ENCODE peak calls at places on chromosomes 4 and X, in four cellular contexts. One of them, this sample, is unnamed.

GRCh38 chr4:40969499-40969898 is 219.7 kb downstream of the NSUN7 start:
- DNase-seq in HepG2: no peak
- DNase-seq in GM12878: no peak
- DNase-seq in K562: no peak
- DNase-seq in this sample: no peak

GRCh38 chr4:80362578-80363181 is 27.1 kb downstream of the CFAP299 start:
- DNase-seq in HepG2: peak
- DNase-seq in GM12878: no peak
- DNase-seq in K562: no peak
- DNase-seq in this sample: peak

GRCh38 chr4:89665662-89666061 is 171.3 kb downstream of the SNCA start:
- DNase-seq in HepG2: no peak
- DNase-seq in GM12878: no peak
- DNase-seq in K562: no peak
- DNase-seq in this sample: no peak

GRCh38 chr4:107853444-107854325 is 29.0 kb downstream of the SGMS2 start:
- DNase-seq in HepG2: no peak
- DNase-seq in GM12878: no peak
- DNase-seq in K562: no peak
- DNase-seq in this sample: no peak

GRCh38 chrX:20585782-20586181 is 319.1 kb upstream of the RPS6KA3 start:
- DNase-seq in HepG2: no peak
- DNase-seq in GM12878: no peak
- DNase-seq in K562: no peak
- DNase-seq in this sample: no peak

GRCh38 chr4:2702361-2702760 is 53.8 kb downstream of the TNIP2 start:
- DNase-seq in HepG2: no peak
- DNase-seq in GM12878: no peak
- DNase-seq in K562: no peak
- DNase-seq in this sample: no peak

GRCh38 chrX:151488677-151489076 is 74.8 kb upstream of the PASD1 start:
- DNase-seq in HepG2: peak
- DNase-seq in GM12878: no peak
- DNase-seq in K562: peak
- DNase-seq in this sample: peak

GRCh38 chrX:77953708-77954107 is 15.7 kb downstream of the PGAM4 start:
- DNase-seq in HepG2: no peak
- DNase-seq in GM12878: no peak
- DNase-seq in K562: no peak
- DNase-seq in this sample: no peak

GRCh38 chr4:150664935-150665334 is 83.0 kb downstream of the MAB21L2 start:
- DNase-seq in HepG2: peak
- DNase-seq in GM12878: no peak
- DNase-seq in K562: no peak
- DNase-seq in this sample: no peak

GRCh38 chrX:18674788-18675735 is 3.2 kb upstream of the RS1 start:
- DNase-seq in HepG2: peak
- DNase-seq in GM12878: peak
- DNase-seq in K562: peak
- DNase-seq in this sample: peak

GRCh38 chrX:118174516-118174915 is 57.9 kb upstream of the KLHL13 start:
- DNase-seq in HepG2: no peak
- DNase-seq in GM12878: no peak
- DNase-seq in K562: no peak
- DNase-seq in this sample: no peak
- TF ChIP-seq SP1 in HepG2: no peak
- TF ChIP-seq SP1 in GM12878: no peak
- TF ChIP-seq SP1 in K562: no peak
- TF ChIP-seq SP1 in this sample: no peak

GRCh38 chrX:154074199-154074598 is 23.3 kb downstream of the MECP2 start:
- DNase-seq in HepG2: peak
- DNase-seq in GM12878: no peak
- DNase-seq in K562: no peak
- DNase-seq in this sample: no peak
- TF ChIP-seq TARDBP in HepG2: no peak
- TF ChIP-seq TARDBP in GM12878: no peak
- TF ChIP-seq TARDBP in K562: no peak
- TF ChIP-seq TARDBP in this sample: no peak

DNA sequence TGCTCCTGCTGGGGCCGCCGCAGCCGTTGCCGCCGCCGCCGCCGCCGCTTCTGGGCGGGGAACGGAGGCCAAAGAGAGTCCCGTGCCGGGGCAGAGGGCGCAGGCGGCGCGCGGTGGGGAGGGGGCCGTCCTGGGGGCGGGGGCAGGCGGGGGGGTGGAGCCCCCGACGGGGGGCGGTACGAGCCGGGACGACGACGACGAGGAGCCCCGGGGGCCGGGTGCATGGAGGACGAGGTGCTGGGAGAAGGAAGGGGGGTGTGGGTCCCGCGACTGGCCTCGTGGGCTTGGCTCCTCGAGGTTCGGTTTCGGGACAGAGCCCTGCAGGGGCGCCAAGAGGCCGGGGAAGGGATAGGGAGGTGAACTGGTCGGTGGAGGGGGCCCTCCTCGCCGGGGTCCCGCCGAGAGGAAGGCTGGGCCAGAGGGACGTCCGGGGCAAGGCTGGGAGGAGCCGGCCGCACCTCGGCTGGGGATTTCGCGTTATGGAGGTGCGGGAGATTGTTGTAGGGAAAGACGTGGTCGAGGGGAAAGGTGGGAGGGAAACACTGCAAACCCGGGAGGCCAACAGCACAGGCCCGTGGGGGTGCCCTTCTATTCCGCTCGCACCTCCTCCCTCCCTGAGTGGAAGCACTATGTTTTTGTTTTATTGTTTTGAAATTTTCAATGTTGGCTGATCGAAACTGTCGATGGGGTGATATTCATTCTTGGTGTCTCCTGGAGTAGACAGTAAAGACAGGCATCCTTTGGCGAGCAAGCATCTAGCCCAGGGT is 1.9 kb downstream of the BCORL1 start:
- DNase-seq in HepG2: no peak
- DNase-seq in GM12878: no peak
- DNase-seq in K562: peak
- DNase-seq in this sample: peak
- TF ChIP-seq FOXM1 in HepG2: no peak
- TF ChIP-seq FOXM1 in GM12878: no peak
- TF ChIP-seq FOXM1 in K562: no peak
- TF ChIP-seq FOXM1 in this sample: no peak

DNA sequence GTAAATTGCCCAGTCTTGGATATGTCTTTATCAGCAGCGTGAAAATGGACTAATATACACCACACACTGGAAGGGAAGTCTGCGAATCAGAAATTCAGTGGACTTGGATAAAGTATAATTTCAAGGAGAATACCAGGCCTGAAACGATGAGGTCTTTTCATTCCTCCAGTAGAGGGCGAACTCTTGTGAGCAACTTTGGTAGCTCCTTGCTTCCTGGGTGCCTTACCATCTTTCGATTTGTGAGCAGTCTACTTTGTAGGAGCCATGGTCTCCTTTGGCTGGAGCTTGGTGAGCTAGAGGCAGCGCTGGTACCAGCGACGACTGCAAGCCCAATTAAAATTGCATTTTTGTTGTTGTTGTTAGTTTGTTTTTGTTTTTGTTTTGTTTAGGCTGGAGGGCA is 791.9 kb downstream of the FAT4 start:
- DNase-seq in HepG2: peak
- DNase-seq in GM12878: no peak
- DNase-seq in K562: no peak
- DNase-seq in this sample: peak
- TF ChIP-seq SP1 in HepG2: no peak
- TF ChIP-seq SP1 in GM12878: no peak
- TF ChIP-seq SP1 in K562: no peak
- TF ChIP-seq SP1 in this sample: no peak

DNA sequence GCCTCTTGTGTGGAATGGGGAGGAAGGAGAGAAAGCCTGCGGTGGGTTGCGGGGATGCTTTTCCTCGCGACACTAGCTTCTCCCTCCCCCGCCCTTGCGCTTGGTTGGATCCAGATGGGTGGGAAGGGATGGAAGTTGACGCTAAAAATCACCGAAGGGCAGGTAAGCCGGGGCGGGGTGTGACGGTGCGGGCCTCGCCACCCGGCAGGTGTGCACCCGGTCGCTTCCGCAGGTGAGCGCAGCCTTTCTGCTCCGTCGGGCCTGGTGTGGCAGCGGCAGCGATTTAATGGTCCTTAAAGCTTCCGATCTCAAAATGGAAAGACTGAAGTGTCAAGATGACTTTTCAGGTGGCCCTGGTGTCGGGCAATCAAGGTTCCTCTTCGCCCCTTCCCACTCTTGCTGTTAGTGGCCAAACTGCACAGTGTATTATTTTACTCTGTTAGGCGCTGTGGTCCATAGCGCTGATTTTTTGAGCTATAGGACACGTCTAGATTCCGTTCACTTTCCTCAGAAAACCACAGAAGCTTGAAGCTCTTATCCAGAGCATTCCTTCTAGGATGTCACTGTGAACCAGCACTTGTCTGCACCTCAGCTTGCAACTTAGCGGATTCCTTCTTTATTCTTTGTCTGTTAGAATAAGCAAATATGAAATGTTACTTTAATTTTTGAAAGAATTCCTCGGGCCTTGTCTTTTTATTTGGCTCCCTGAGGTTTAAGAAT is 796 bp downstream of the ENOPH1 start:
- DNase-seq in HepG2: no peak
- DNase-seq in GM12878: no peak
- DNase-seq in K562: peak
- DNase-seq in this sample: peak
- TF ChIP-seq TARDBP in HepG2: no peak
- TF ChIP-seq TARDBP in GM12878: no peak
- TF ChIP-seq TARDBP in K562: no peak
- TF ChIP-seq TARDBP in this sample: no peak

GRCh38 chrX:50627696-50628095 is 157.1 kb upstream of the DGKK start:
- DNase-seq in HepG2: no peak
- DNase-seq in GM12878: no peak
- DNase-seq in K562: no peak
- DNase-seq in this sample: no peak
- TF ChIP-seq FOXM1 in HepG2: no peak
- TF ChIP-seq FOXM1 in GM12878: no peak
- TF ChIP-seq FOXM1 in K562: no peak
- TF ChIP-seq FOXM1 in this sample: no peak

GRCh38 chrX:133214316-133214715 is 3.8 kb downstream of the TFDP3 start:
- DNase-seq in HepG2: no peak
- DNase-seq in GM12878: no peak
- DNase-seq in K562: no peak
- DNase-seq in this sample: no peak

GRCh38 chrX:133215017-133215416 is 3.1 kb downstream of the TFDP3 start:
- DNase-seq in HepG2: no peak
- DNase-seq in GM12878: no peak
- DNase-seq in K562: no peak
- DNase-seq in this sample: no peak

GRCh38 chrX:133218329-133218728 is at the start of gene TFDP3:
- DNase-seq in HepG2: no peak
- DNase-seq in GM12878: no peak
- DNase-seq in K562: no peak
- DNase-seq in this sample: no peak

DNA sequence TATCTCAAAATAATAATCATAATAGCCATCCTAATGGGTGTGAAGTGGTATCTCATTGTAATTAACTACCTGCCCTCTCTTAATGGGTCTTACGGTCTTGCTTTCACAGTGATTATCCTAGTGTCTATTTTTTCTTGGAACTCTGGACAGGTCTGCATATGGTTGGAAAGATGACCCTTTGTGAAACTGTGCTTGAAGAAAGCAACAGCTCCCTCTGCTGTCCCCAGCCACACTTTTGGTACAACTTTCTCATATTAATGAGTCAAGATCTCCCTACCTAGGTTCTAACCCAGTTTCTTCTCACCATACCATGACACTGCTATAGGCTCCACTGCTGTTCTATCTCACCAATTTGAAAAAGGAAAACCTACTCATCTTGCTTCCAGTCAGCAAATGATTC is 2.4 kb downstream of the TFDP3 start:
- DNase-seq in HepG2: peak
- DNase-seq in GM12878: no peak
- DNase-seq in K562: peak
- DNase-seq in this sample: peak
- TF ChIP-seq SP1 in HepG2: no peak
- TF ChIP-seq SP1 in GM12878: no peak
- TF ChIP-seq SP1 in K562: no peak
- TF ChIP-seq SP1 in this sample: no peak

GRCh38 chrX:34299451-34299967 is 167.4 kb upstream of the FAM47A start:
- DNase-seq in HepG2: no peak
- DNase-seq in GM12878: no peak
- DNase-seq in K562: no peak
- DNase-seq in this sample: no peak

DNA sequence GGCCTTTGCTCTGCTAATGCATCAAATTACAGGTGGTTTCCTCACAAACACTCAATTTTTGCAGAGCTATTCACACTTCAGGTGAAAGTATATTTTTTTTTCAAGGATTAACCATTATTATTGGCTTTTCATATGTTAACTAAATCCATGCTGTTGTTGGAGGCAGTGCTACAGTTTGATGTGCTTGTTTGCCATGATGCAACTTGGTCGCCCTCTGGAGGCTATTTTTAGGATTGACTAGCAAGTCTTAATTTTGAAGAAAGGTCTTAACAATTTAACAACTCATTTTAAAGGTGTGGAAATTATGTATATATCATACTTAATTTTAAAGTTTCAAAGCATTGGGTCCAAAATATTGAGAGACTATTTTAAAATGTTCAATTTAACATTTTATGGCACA is 168.8 kb upstream of the FAM47A start:
- DNase-seq in HepG2: peak
- DNase-seq in GM12878: no peak
- DNase-seq in K562: peak
- DNase-seq in this sample: peak
- TF ChIP-seq TARDBP in HepG2: no peak
- TF ChIP-seq TARDBP in GM12878: no peak
- TF ChIP-seq TARDBP in K562: no peak
- TF ChIP-seq TARDBP in this sample: no peak

DNA sequence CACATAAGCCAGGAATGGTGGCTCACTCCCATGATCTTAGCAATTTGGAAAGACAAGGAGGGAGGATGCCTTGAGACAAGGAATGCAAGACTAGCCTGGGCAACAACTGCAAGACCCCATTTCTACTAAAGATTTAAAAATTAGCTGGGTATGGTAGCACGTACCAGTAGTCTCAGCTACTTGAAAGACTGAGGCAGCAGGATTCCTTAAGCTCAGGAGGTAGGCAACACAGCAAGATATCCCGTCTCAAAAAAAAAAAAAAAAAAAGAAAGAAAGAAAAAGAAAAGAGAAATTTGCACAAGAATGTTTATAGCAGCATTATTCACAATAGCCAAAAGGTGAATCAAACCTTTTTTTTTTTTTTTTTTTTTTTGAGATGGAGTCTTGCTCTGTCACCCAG is 29.7 kb downstream of the PDS5A start:
- DNase-seq in HepG2: no peak
- DNase-seq in GM12878: no peak
- DNase-seq in K562: no peak
- DNase-seq in this sample: no peak
- TF ChIP-seq FOXM1 in HepG2: no peak
- TF ChIP-seq FOXM1 in GM12878: no peak
- TF ChIP-seq FOXM1 in K562: no peak
- TF ChIP-seq FOXM1 in this sample: no peak

DNA sequence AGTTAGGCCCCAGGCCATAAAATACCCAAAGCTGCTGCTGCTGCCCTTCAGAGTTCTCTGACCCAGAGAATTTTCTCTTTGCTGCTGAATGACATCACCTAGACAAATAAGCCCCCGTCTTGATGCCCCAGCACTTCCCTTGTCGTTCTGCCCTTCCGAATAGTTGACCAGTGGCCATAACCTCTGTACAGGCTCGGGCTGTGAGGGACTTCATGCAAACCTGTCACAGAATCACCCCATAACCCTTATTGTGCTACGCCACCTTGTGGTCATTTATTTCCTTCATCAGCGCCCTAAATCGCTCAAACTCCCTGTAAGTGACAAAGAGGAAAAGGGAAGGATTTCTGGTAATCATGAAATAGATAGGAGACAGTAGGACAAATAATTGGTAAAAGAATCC is 18.8 kb downstream of the SPACA5 start:
- DNase-seq in HepG2: peak
- DNase-seq in GM12878: peak
- DNase-seq in K562: peak
- DNase-seq in this sample: peak
- TF ChIP-seq SP1 in HepG2: no peak
- TF ChIP-seq SP1 in GM12878: no peak
- TF ChIP-seq SP1 in K562: no peak
- TF ChIP-seq SP1 in this sample: no peak

This sample was measured in HEK293T.